ENCODE peak calls at places on chromosomes 5 and 9, in ten cellular contexts. One of them, this sample, is unnamed.

GRCh38 chr9:127697575-127697974 is 9.2 kb upstream of the CFAP157 start:
- DNase-seq in CD8-positive, alpha-beta memory T cell: peak
- DNase-seq in sciatic nerve: no peak
- DNase-seq in right lobe of liver: no peak
- DNase-seq in psoas muscle: no peak
- DNase-seq in H9: no peak
- DNase-seq in AG10803: no peak
- DNase-seq in activated CD4-positive, alpha-beta T cell treated with anti-CD3 and anti-CD28 coated beads for 1 hour: no peak
- DNase-seq in transverse colon: no peak
- DNase-seq in retinal pigment epithelial cell: no peak
- DNase-seq in this sample: no peak

GRCh38 chr9:19493845-19494244 is 85.0 kb downstream of the ACER2 start:
- DNase-seq in CD8-positive, alpha-beta memory T cell: no peak
- DNase-seq in sciatic nerve: no peak
- DNase-seq in right lobe of liver: no peak
- DNase-seq in psoas muscle: no peak
- DNase-seq in H9: no peak
- DNase-seq in AG10803: no peak
- DNase-seq in activated CD4-positive, alpha-beta T cell treated with anti-CD3 and anti-CD28 coated beads for 1 hour: no peak
- DNase-seq in transverse colon: no peak
- DNase-seq in retinal pigment epithelial cell: no peak
- DNase-seq in this sample: no peak

GRCh38 chr5:52657231-52657645 is 130.5 kb upstream of the ITGA1 start:
- DNase-seq in CD8-positive, alpha-beta memory T cell: no peak
- DNase-seq in sciatic nerve: no peak
- DNase-seq in right lobe of liver: no peak
- DNase-seq in psoas muscle: no peak
- DNase-seq in H9: no peak
- DNase-seq in AG10803: peak
- DNase-seq in activated CD4-positive, alpha-beta T cell treated with anti-CD3 and anti-CD28 coated beads for 1 hour: no peak
- DNase-seq in transverse colon: no peak
- DNase-seq in retinal pigment epithelial cell: peak
- DNase-seq in this sample: peak

GRCh38 chr9:23822331-23823169 is 3.5 kb downstream of the ELAVL2 start:
- DNase-seq in CD8-positive, alpha-beta memory T cell: no peak
- DNase-seq in sciatic nerve: no peak
- DNase-seq in right lobe of liver: no peak
- DNase-seq in psoas muscle: no peak
- DNase-seq in H9: peak
- DNase-seq in AG10803: no peak
- DNase-seq in activated CD4-positive, alpha-beta T cell treated with anti-CD3 and anti-CD28 coated beads for 1 hour: no peak
- DNase-seq in transverse colon: no peak
- DNase-seq in retinal pigment epithelial cell: no peak
- DNase-seq in this sample: no peak

GRCh38 chr5:127002390-127002789 is 28.0 kb downstream of the MARCHF3 start:
- DNase-seq in CD8-positive, alpha-beta memory T cell: no peak
- DNase-seq in sciatic nerve: no peak
- DNase-seq in right lobe of liver: no peak
- DNase-seq in psoas muscle: no peak
- DNase-seq in H9: no peak
- DNase-seq in AG10803: peak
- DNase-seq in activated CD4-positive, alpha-beta T cell treated with anti-CD3 and anti-CD28 coated beads for 1 hour: no peak
- DNase-seq in transverse colon: no peak
- DNase-seq in retinal pigment epithelial cell: no peak
- DNase-seq in this sample: no peak

GRCh38 chr5:9621379-9621903 is 8.7 kb downstream of the TAS2R1 start:
- DNase-seq in CD8-positive, alpha-beta memory T cell: no peak
- DNase-seq in sciatic nerve: no peak
- DNase-seq in right lobe of liver: no peak
- DNase-seq in psoas muscle: no peak
- DNase-seq in H9: no peak
- DNase-seq in AG10803: peak
- DNase-seq in activated CD4-positive, alpha-beta T cell treated with anti-CD3 and anti-CD28 coated beads for 1 hour: no peak
- DNase-seq in transverse colon: no peak
- DNase-seq in retinal pigment epithelial cell: peak
- DNase-seq in this sample: no peak

GRCh38 chr9:93098236-93098946 is 2.4 kb downstream of the CARD19 start:
- DNase-seq in CD8-positive, alpha-beta memory T cell: peak
- DNase-seq in sciatic nerve: peak
- DNase-seq in right lobe of liver: peak
- DNase-seq in psoas muscle: peak
- DNase-seq in H9: no peak
- DNase-seq in AG10803: peak
- DNase-seq in activated CD4-positive, alpha-beta T cell treated with anti-CD3 and anti-CD28 coated beads for 1 hour: peak
- DNase-seq in transverse colon: peak
- DNase-seq in retinal pigment epithelial cell: peak
- DNase-seq in this sample: no peak

GRCh38 chr9:136991993-136992818 is at the start of gene PAXX:
- DNase-seq in CD8-positive, alpha-beta memory T cell: peak
- DNase-seq in sciatic nerve: peak
- DNase-seq in right lobe of liver: peak
- DNase-seq in psoas muscle: peak
- DNase-seq in H9: peak
- DNase-seq in AG10803: peak
- DNase-seq in activated CD4-positive, alpha-beta T cell treated with anti-CD3 and anti-CD28 coated beads for 1 hour: peak
- DNase-seq in transverse colon: peak
- DNase-seq in retinal pigment epithelial cell: peak
- DNase-seq in this sample: peak

GRCh38 chr9:19466268-19466639 is 57.4 kb downstream of the ACER2 start:
- DNase-seq in CD8-positive, alpha-beta memory T cell: no peak
- DNase-seq in sciatic nerve: no peak
- DNase-seq in right lobe of liver: no peak
- DNase-seq in psoas muscle: no peak
- DNase-seq in H9: no peak
- DNase-seq in AG10803: no peak
- DNase-seq in activated CD4-positive, alpha-beta T cell treated with anti-CD3 and anti-CD28 coated beads for 1 hour: no peak
- DNase-seq in transverse colon: no peak
- DNase-seq in retinal pigment epithelial cell: no peak
- DNase-seq in this sample: no peak

GRCh38 chr9:21965401-21965951 is 28.7 kb downstream of the CDKN2A start:
- DNase-seq in CD8-positive, alpha-beta memory T cell: peak
- DNase-seq in sciatic nerve: peak
- DNase-seq in right lobe of liver: peak
- DNase-seq in psoas muscle: peak
- DNase-seq in H9: peak
- DNase-seq in AG10803: peak
- DNase-seq in activated CD4-positive, alpha-beta T cell treated with anti-CD3 and anti-CD28 coated beads for 1 hour: no peak
- DNase-seq in transverse colon: peak
- DNase-seq in retinal pigment epithelial cell: peak
- DNase-seq in this sample: no peak

GRCh38 chr5:37571974-37572373 is 192.9 kb downstream of the WDR70 start:
- DNase-seq in CD8-positive, alpha-beta memory T cell: no peak
- DNase-seq in sciatic nerve: no peak
- DNase-seq in right lobe of liver: no peak
- DNase-seq in psoas muscle: no peak
- DNase-seq in H9: no peak
- DNase-seq in AG10803: no peak
- DNase-seq in activated CD4-positive, alpha-beta T cell treated with anti-CD3 and anti-CD28 coated beads for 1 hour: no peak
- DNase-seq in transverse colon: no peak
- DNase-seq in retinal pigment epithelial cell: no peak
- DNase-seq in this sample: no peak

GRCh38 chr5:147626494-147626893 is 116.6 kb upstream of the DPYSL3 start:
- DNase-seq in CD8-positive, alpha-beta memory T cell: no peak
- DNase-seq in sciatic nerve: no peak
- DNase-seq in right lobe of liver: no peak
- DNase-seq in psoas muscle: no peak
- DNase-seq in H9: no peak
- DNase-seq in AG10803: no peak
- DNase-seq in activated CD4-positive, alpha-beta T cell treated with anti-CD3 and anti-CD28 coated beads for 1 hour: no peak
- DNase-seq in transverse colon: no peak
- DNase-seq in retinal pigment epithelial cell: no peak
- DNase-seq in this sample: no peak

GRCh38 chr5:606061-606460 is 6.1 kb upstream of the CEP72 start:
- DNase-seq in CD8-positive, alpha-beta memory T cell: peak
- DNase-seq in sciatic nerve: no peak
- DNase-seq in right lobe of liver: peak
- DNase-seq in psoas muscle: peak
- DNase-seq in H9: no peak
- DNase-seq in AG10803: no peak
- DNase-seq in activated CD4-positive, alpha-beta T cell treated with anti-CD3 and anti-CD28 coated beads for 1 hour: no peak
- DNase-seq in transverse colon: no peak
- DNase-seq in retinal pigment epithelial cell: no peak
- DNase-seq in this sample: no peak

This sample was measured in NCI-H748 treated with DMSO at 0.1 percent for 48 hours.